ENCODE peak calls at places on chromosomes 6 and 20, in five cellular contexts. Q is uterus, X is upper lobe of right lung, C is right atrium auricular region, R is mucosa of descending colon. U is an unnamed sample.

GRCh38 chr6:31948753-31949413 is 3.0 kb downstream of the CFB start:
- DNase-seq in Q (no peak), X (no peak), C (no peak), R (no peak), U (no peak)

GRCh38 chr6:131954099-131954774 is 3.1 kb upstream of the CCN2 start:
- DNase-seq in Q (no peak), X (no peak), C (no peak), R (no peak), U (no peak)

GRCh38 chr6:89273816-89274215 is 41.3 kb downstream of the GABRR2 start:
- DNase-seq in Q (no peak), X (no peak), C (no peak), R (no peak), U (no peak)

GRCh38 chr6:121435444-121436069 is at the start of gene GJA1:
- DNase-seq in Q (peak; percentile 75), X (no peak), C (no peak), R (peak; percentile 24), U (no peak)

GRCh38 chr20:6975326-6975725 is 207.8 kb downstream of the BMP2 start:
- DNase-seq in Q (no peak), X (no peak), C (no peak), R (no peak), U (no peak)

GRCh38 chr20:51059862-51060261 is 37.0 kb upstream of the KCNG1 start:
- DNase-seq in Q (no peak), X (no peak), C (no peak), R (no peak), U (no peak)

GRCh38 chr20:8854566-8854965 is 214.3 kb upstream of the PLCB4 start:
- DNase-seq in Q (peak; percentile 50), X (peak; percentile 58), C (no peak), R (peak; percentile 14), U (peak; percentile 76)

GRCh38 chr6:33384581-33385020 is 7.0 kb upstream of the KIFC1 start:
- DNase-seq in Q (no peak), X (no peak), C (no peak), R (no peak), U (no peak)

GRCh38 chr6:108650781-108651180 is 90.1 kb downstream of the FOXO3 start:
- DNase-seq in Q (no peak), X (no peak), C (no peak), R (no peak), U (no peak)

GRCh38 chr6:109318328-109318876 is 63.9 kb downstream of the CD164 start:
- DNase-seq in Q (no peak), X (no peak), C (no peak), R (peak; percentile 82), U (no peak)

GRCh38 chr6:56259682-56260081 is 12.3 kb upstream of the COL21A1 start:
- DNase-seq in Q (no peak), X (no peak), C (no peak), R (no peak), U (no peak)

GRCh38 chr20:16491277-16491912 is 81.9 kb downstream of the KIF16B start:
- DNase-seq in Q (no peak), X (no peak), C (no peak), R (no peak), U (no peak)

GRCh38 chr6:11929451-11929850 is 82.7 kb upstream of the HIVEP1 start:
- DNase-seq in Q (no peak), X (no peak), C (no peak), R (no peak), U (no peak)

GRCh38 chr20:12345978-12346377 is 428.3 kb downstream of the BTBD3 start:
- DNase-seq in Q (no peak), X (no peak), C (no peak), R (no peak), U (no peak)

GRCh38 chr6:162636167-162636566 is 91.4 kb downstream of the PRKN start:
- DNase-seq in Q (no peak), X (no peak), C (no peak), R (no peak), U (no peak)

GRCh38 chr6:125956506-125957390 is at the start of gene HINT3:
- DNase-seq in Q (peak; percentile 96), X (peak; percentile 99), C (peak; percentile 99), R (peak; percentile 99), U (peak; percentile 99)

GRCh38 chr6:110250838-110251237 is 70.6 kb downstream of the CDC40 start:
- DNase-seq in Q (no peak), X (no peak), C (no peak), R (no peak), U (no peak)

GRCh38 chr20:2237059-2237458 is 58.7 kb upstream of the TGM3 start:
- DNase-seq in Q (no peak), X (no peak), C (peak; percentile 82), R (peak; percentile 63), U (peak; percentile 67)

GRCh38 chr6:111870751-111871064 is 2.5 kb downstream of the FYN start:
- DNase-seq in Q (no peak), X (no peak), C (no peak), R (no peak), U (no peak)

GRCh38 chr6:169388767-169389166 is 135.1 kb upstream of the THBS2 start:
- DNase-seq in Q (no peak), X (no peak), C (no peak), R (no peak), U (no peak)

GRCh38 chr6:72651191-72651590 is 29.3 kb downstream of the KCNQ5 start:
- DNase-seq in Q (no peak), X (no peak), C (no peak), R (no peak), U (no peak)

GRCh38 chr20:60071965-60072364 is 113.7 kb downstream of the CDH26 start:
- DNase-seq in Q (no peak), X (no peak), C (no peak), R (no peak), U (no peak)

GRCh38 chr6:43722920-43723565 is 35.5 kb upstream of the MRPS18A start:
- DNase-seq in Q (no peak), X (no peak), C (no peak), R (no peak), U (no peak)

GRCh38 chr6:43719511-43719910 is 31.9 kb upstream of the MRPS18A start:
- DNase-seq in Q (no peak), X (no peak), C (no peak), R (no peak), U (no peak)

GRCh38 chr6:43718387-43719105 is 31.0 kb upstream of the MRPS18A start:
- DNase-seq in Q (no peak), X (no peak), C (no peak), R (no peak), U (no peak)

GRCh38 chr6:43723737-43724295 is 36.2 kb upstream of the MRPS18A start:
- DNase-seq in Q (peak; percentile 58), X (peak; percentile 85), C (peak; percentile 75), R (peak; percentile 92), U (no peak)

GRCh38 chr6:43720999-43721398 is 33.4 kb upstream of the MRPS18A start:
- DNase-seq in Q (no peak), X (no peak), C (no peak), R (no peak), U (no peak)
- TF ChIP-seq CTCF in Q (no peak), X (no peak), C (no peak), R (no peak), U (no peak)

GRCh38 chr20:33647603-33648395 is 14.3 kb upstream of the C20orf144 start:
- DNase-seq in Q (no peak), X (peak; percentile 58), C (no peak), R (no peak), U (no peak)

GRCh38 chr20:33648396-33649004 is 13.6 kb upstream of the C20orf144 start:
- DNase-seq in Q (no peak), X (peak; percentile 56), C (no peak), R (no peak), U (no peak)

GRCh38 chr20:33650753-33651561 is 11.2 kb upstream of the C20orf144 start:
- DNase-seq in Q (no peak), X (no peak), C (no peak), R (peak; percentile 55), U (no peak)

GRCh38 chr20:33650111-33650752 is 11.9 kb upstream of the C20orf144 start:
- DNase-seq in Q (no peak), X (no peak), C (no peak), R (no peak), U (no peak)

DNA sequence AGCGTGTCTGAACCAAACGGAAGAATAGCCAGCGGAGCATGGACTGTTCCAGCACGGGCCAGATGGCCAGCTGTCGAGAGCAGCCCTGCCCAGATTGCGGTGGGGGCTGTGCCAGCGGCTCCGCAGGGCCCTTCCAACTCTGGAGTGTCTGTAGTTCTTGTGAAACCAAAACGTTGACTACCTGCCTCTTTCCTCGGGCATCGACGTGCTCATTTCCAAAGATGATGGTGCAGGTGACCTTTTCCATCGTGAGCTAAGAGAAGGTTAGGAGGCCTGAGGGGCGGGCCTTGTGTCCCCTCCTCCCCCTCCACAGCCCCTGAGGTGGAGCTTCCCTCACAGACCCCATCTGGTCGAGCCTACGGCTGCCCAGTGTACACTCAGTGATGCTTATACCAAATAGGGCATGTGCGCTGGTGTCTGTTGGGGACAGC is 12.9 kb upstream of the C20orf144 start:
- DNase-seq in Q (no peak), X (peak; percentile 85), C (peak; percentile 79), R (no peak), U (peak; percentile 77)
- H3K4me3 ChIP-seq in Q (no peak overlapping the region), X (no peak overlapping the region), C (no peak overlapping the region), R (no peak overlapping the region), U (no peak overlapping the region)

DNA sequence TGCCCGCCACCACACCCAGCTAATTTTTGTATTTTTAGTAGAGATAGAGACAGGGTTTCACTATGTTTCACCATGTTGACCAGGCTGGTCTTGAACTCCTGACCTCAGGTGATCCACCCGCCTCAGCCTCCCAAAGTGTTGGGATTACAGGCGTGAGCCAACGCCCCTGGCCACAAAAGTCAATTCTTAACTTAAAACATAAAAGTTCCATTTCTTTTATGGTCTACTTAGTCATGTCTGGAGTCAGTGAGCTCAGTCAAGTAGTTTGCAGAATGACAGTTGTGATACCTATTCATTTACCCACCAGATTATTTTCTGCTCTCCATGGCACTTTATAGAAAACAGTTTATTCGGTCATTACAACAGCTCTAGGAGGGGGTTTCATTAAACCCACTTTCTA is 103.1 kb upstream of the ESR1 start:
- DNase-seq in Q (no peak), X (no peak), C (no peak), R (no peak), U (no peak)
- H3K4me1 ChIP-seq in Q (peaks cover 14% of the 10 kb centered on the region), X (peaks cover 13% of the 10 kb centered on the region), C (no peaks in the 10 kb centered on the region), R (no peaks in the 10 kb centered on the region), U (peaks cover 5% of the 10 kb centered on the region)

GRCh38 chr6:142845143-142845571 is 99.8 kb downstream of the HIVEP2 start:
- DNase-seq in Q (no peak), X (no peak), C (no peak), R (no peak), U (no peak)

GRCh38 chr6:142844065-142844755 is 100.8 kb downstream of the HIVEP2 start:
- DNase-seq in Q (no peak), X (no peak), C (no peak), R (no peak), U (no peak)

GRCh38 chr6:142846459-142846831 is 98.5 kb downstream of the HIVEP2 start:
- DNase-seq in Q (no peak), X (no peak), C (no peak), R (no peak), U (no peak)

GRCh38 chr6:142846883-142847287 is 98.1 kb downstream of the HIVEP2 start:
- DNase-seq in Q (peak; percentile 34), X (no peak), C (peak; percentile 76), R (no peak), U (peak; percentile 57)

GRCh38 chr6:142845624-142846458 is 99.1 kb downstream of the HIVEP2 start:
- DNase-seq in Q (peak; percentile 79), X (peak; percentile 90), C (peak; percentile 83), R (peak; percentile 89), U (peak; percentile 88)
- TF ChIP-seq CTCF in Q (no peak), X (no peak), C (peak; percentile 6), R (no peak), U (no peak)

U was measured in psoas muscle.